ENCODE peak calls at places on chromosomes 11 and 22, in ten cellular contexts. G, R, H, C, E, P, T, M, A and S are unnamed samples.

GRCh38 chr11:45144126-45145082 is 2.0 kb upstream of the PRDM11 start:
- DNase-seq in E (no peak), C (no peak), H (no peak), R (no peak), T (no peak), P (no peak), G (no peak), M (peak; percentile 31), A (no peak), S (no peak)

GRCh38 chr11:120828847-120829246 is 195.1 kb upstream of the TBCEL start:
- DNase-seq in R (no peak), H (no peak), C (no peak), A (no peak), M (no peak), E (no peak), G (no peak), P (no peak), T (no peak), S (no peak)

GRCh38 chr11:1160231-1161101 is 2.7 kb downstream of the MUC5AC start:
- DNase-seq in G (no peak), E (peak; percentile 38), T (no peak), M (peak; percentile 53), R (no peak), C (peak; percentile 26), A (no peak), H (no peak), P (no peak), S (no peak)

GRCh38 chr22:31635638-31636306 is 26.2 kb downstream of the PISD start:
- DNase-seq in T (no peak), H (no peak), A (no peak), E (no peak), M (peak; percentile 74), G (no peak), C (no peak), R (no peak), P (no peak), S (peak; percentile 55)

GRCh38 chr11:115760921-115761320 is 256.7 kb upstream of the CADM1 start:
- DNase-seq in A (no peak), P (no peak), T (no peak), G (no peak), M (no peak), C (no peak), E (no peak), H (no peak), R (no peak), S (no peak)

GRCh38 chr22:24285245-24285644 is 14.6 kb downstream of the SPECC1L start:
- DNase-seq in H (no peak), M (no peak), C (no peak), G (no peak), E (no peak), T (no peak), A (peak; percentile 42), P (no peak), R (no peak), S (no peak)

GRCh38 chr22:22565991-22566390 is 6.9 kb upstream of the PRAME start:
- DNase-seq in A (peak; percentile 76), R (peak; percentile 61), E (no peak), G (no peak), H (no peak), T (no peak), P (no peak), C (no peak), M (no peak), S (no peak)

GRCh38 chr11:10564692-10565318 is 3.7 kb downstream of the LYVE1 start:
- DNase-seq in T (no peak), G (no peak), R (peak; percentile 41), M (no peak), E (no peak), P (no peak), C (no peak), H (no peak), A (peak; percentile 48), S (no peak)

GRCh38 chr11:117127164-117127563 is 16.9 kb upstream of the PAFAH1B2 start:
- DNase-seq in T (no peak), H (no peak), C (no peak), R (no peak), M (no peak), A (no peak), P (no peak), E (no peak), G (no peak), S (no peak)

GRCh38 chr11:31796523-31797226 is 14.4 kb downstream of the PAX6 start:
- DNase-seq in R (no peak), A (no peak), P (no peak), C (no peak), G (no peak), H (no peak), E (no peak), T (no peak), M (no peak), S (no peak)

GRCh38 chr11:93073026-93073425 is 103.6 kb downstream of the MTNR1B start:
- DNase-seq in A (no peak), H (no peak), E (peak; percentile 86), P (peak; percentile 52), T (no peak), M (no peak), R (no peak), G (no peak), C (no peak), S (no peak)

GRCh38 chr11:109733245-109733644 is 311.3 kb downstream of the C11orf87 start:
- DNase-seq in C (no peak), R (no peak), G (peak; percentile 63), H (no peak), P (no peak), M (no peak), T (no peak), A (peak; percentile 2), E (no peak), S (no peak)

DNA sequence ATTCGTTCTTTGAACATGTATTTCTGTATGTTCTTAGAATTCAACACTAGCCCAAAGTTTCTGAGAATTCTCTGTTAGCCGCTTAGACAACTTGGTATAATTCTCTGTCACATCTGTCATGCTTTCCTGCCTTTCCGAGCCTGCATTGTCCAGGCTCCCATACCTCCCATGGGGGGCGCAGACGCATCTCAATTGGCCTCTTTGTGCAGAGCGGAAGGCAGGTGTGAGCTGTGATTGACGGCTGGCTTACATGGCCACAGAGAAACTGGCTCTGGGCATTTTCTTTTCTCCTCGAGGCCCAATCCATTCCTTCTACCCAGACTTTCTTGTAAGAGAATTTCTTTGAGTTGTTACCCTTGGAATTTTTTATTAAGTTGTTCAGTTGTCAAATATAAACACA is 132.7 kb upstream of the SESN3 start:
- DNase-seq in H (peak; percentile 24), A (no peak), E (peak; percentile 79), M (no peak), P (no peak), R (no peak), T (no peak), G (no peak), C (no peak), S (no peak)
- H3K27ac ChIP-seq in H (no peak overlapping the region), A (no peak overlapping the region), E (peak overlapping the region; percentile 24), M (no peak overlapping the region), P (no peak overlapping the region), R (no peak overlapping the region), T (no peak overlapping the region), G (no peak overlapping the region), C (no peak overlapping the region), S (no peak overlapping the region)

GRCh38 chr11:130300567-130300966 is 14.2 kb downstream of the ZBTB44 start:
- DNase-seq in H (no peak), P (no peak), A (no peak), C (no peak), T (no peak), R (no peak), G (no peak), E (no peak), M (no peak), S (no peak)

GRCh38 chr11:130295657-130296056 is 19.1 kb downstream of the ZBTB44 start:
- DNase-seq in M (no peak), P (no peak), C (no peak), E (peak; percentile 78), T (no peak), H (no peak), G (no peak), A (no peak), R (no peak), S (no peak)

GRCh38 chr11:130299978-130300377 is 14.7 kb downstream of the ZBTB44 start:
- DNase-seq in R (no peak), M (no peak), P (no peak), T (no peak), H (no peak), E (no peak), C (no peak), G (no peak), A (no peak), S (no peak)

GRCh38 chr11:130301002-130301401 is 13.7 kb downstream of the ZBTB44 start:
- DNase-seq in C (no peak), P (no peak), M (no peak), A (no peak), E (no peak), T (no peak), H (no peak), G (no peak), R (no peak), S (no peak)
- H3K27ac ChIP-seq in C (no peak overlapping the region), P (no peak overlapping the region), M (no peak overlapping the region), A (no peak overlapping the region), E (no peak overlapping the region), T (no peak overlapping the region), H (no peak overlapping the region), G (no peak overlapping the region), R (peak overlapping the region; percentile 39), S (no peak overlapping the region)

GRCh38 chr11:125072210-125072960 is 9.3 kb downstream of the SLC37A2 start:
- DNase-seq in P (no peak), E (peak; percentile 42), H (no peak), G (no peak), A (no peak), T (no peak), M (peak; percentile 55), C (peak; percentile 24), R (no peak), S (no peak)
- H3K27ac ChIP-seq in P (no peak overlapping the region), E (no peak overlapping the region), H (no peak overlapping the region), G (no peak overlapping the region), A (no peak overlapping the region), T (no peak overlapping the region), M (peak overlapping the region; percentile 51), C (no peak overlapping the region), R (no peak overlapping the region), S (no peak overlapping the region)

GRCh38 chr22:42714308-42714707 is 6.4 kb downstream of the A4GALT start:
- DNase-seq in A (no peak), R (peak; percentile 18), M (no peak), C (no peak), E (no peak), H (no peak), G (no peak), P (no peak), T (no peak), S (no peak)

GRCh38 chr22:42714768-42715430 is 5.8 kb downstream of the A4GALT start:
- DNase-seq in R (peak; percentile 46), E (no peak), C (no peak), P (no peak), T (no peak), M (no peak), G (no peak), H (no peak), A (no peak), S (no peak)

GRCh38 chr22:42716221-42716620 is 4.4 kb downstream of the A4GALT start:
- DNase-seq in E (no peak), A (no peak), M (no peak), H (no peak), P (no peak), C (no peak), T (no peak), G (no peak), R (no peak), S (no peak)

GRCh38 chr22:42717197-42717967 is 3.3 kb downstream of the A4GALT start:
- DNase-seq in T (no peak), H (no peak), P (no peak), M (no peak), E (peak; percentile 90), C (no peak), A (no peak), G (peak; percentile 11), R (peak; percentile 19), S (no peak)

GRCh38 chr22:42716649-42717127 is 4.0 kb downstream of the A4GALT start:
- DNase-seq in G (no peak), P (no peak), E (no peak), H (no peak), A (no peak), C (no peak), M (no peak), R (no peak), T (no peak), S (no peak)
- H3K27ac ChIP-seq in G (no peak overlapping the region), P (no peak overlapping the region), E (no peak overlapping the region), H (no peak overlapping the region), A (no peak overlapping the region), C (no peak overlapping the region), M (no peak overlapping the region), R (no peak overlapping the region), T (no peak overlapping the region), S (peak overlapping the region; percentile 13)